ENCODE peak calls at places on chromosomes 6 and 20, in ten cellular contexts. A is trophoblast cell, K is PC-3, T is fibroblast of lung, D is keratinocyte, F is HCT116, N is Karpas-422, R is SK-N-SH, P is GM23248, B is colonic mucosa. Y is an unnamed sample.

GRCh38 chr20:51128198-51128597 is 105.3 kb upstream of the KCNG1 start:
- DNase-seq in K (peak; percentile 95), R (no peak), P (peak; percentile 95), A (no peak), D (peak; percentile 30), B (no peak), T (peak; percentile 75), N (no peak), F (no peak), Y (no peak)

GRCh38 chr6:4687989-4688947 is 87.9 kb upstream of the CDYL start:
- DNase-seq in F (peak; percentile 53), K (peak; percentile 79), R (no peak), A (peak; percentile 91), B (no peak), D (peak; percentile 23), T (peak; percentile 89), N (no peak), P (peak; percentile 97), Y (no peak)

GRCh38 chr20:58109918-58110635 is 118.4 kb downstream of the ANKRD60 start:
- DNase-seq in D (no peak), K (no peak), P (peak; percentile 37), T (no peak), N (no peak), B (no peak), R (no peak), F (no peak), A (no peak), Y (no peak)

GRCh38 chr20:20663841-20664240 is 48.6 kb downstream of the RALGAPA2 start:
- DNase-seq in A (no peak), K (no peak), F (no peak), N (no peak), P (peak; percentile 9), B (no peak), T (no peak), R (no peak), D (no peak), Y (no peak)

GRCh38 chr6:105432797-105433196 is 29.9 kb upstream of the PREP start:
- DNase-seq in R (no peak), F (peak; percentile 34), B (no peak), D (peak; percentile 70), K (peak; percentile 93), A (peak; percentile 94), N (no peak), T (peak; percentile 71), P (peak; percentile 87), Y (no peak)

GRCh38 chr6:6886160-6886885 is 221.4 kb upstream of the RREB1 start:
- DNase-seq in T (no peak), D (no peak), K (no peak), B (no peak), N (no peak), R (no peak), A (no peak), F (no peak), P (no peak), Y (no peak)

GRCh38 chr20:47785321-47785899 is at the start of gene SULF2:
- DNase-seq in P (peak; percentile 36), F (no peak), K (peak; percentile 50), D (no peak), T (no peak), N (no peak), B (peak; percentile 70), R (peak; percentile 77), A (no peak), Y (no peak)

GRCh38 chr6:167683028-167683862 is 143.5 kb upstream of the AFDN start:
- DNase-seq in N (no peak), T (peak; percentile 22), A (peak; percentile 6), D (no peak), K (peak; percentile 73), B (peak; percentile 78), R (no peak), P (no peak), F (peak; percentile 82), Y (no peak)

GRCh38 chr6:154384196-154384595 is 27.6 kb upstream of the IPCEF1 start:
- DNase-seq in P (no peak), A (no peak), D (no peak), K (no peak), T (no peak), F (no peak), N (no peak), B (no peak), R (no peak), Y (no peak)

GRCh38 chr6:148169701-148170100 is 172.9 kb upstream of the SASH1 start:
- DNase-seq in N (no peak), A (no peak), B (no peak), R (no peak), T (no peak), F (no peak), K (no peak), D (no peak), P (no peak), Y (no peak)

GRCh38 chr20:4369798-4370124 is 351.9 kb upstream of the PRND start:
- DNase-seq in T (no peak), D (no peak), P (no peak), F (no peak), A (no peak), K (no peak), N (no peak), B (no peak), R (no peak), Y (no peak)

GRCh38 chr6:139161817-139162284 is 27.0 kb downstream of the HECA start:
- DNase-seq in A (no peak), F (no peak), R (no peak), B (no peak), N (peak; percentile 64), D (no peak), K (no peak), T (no peak), P (peak; percentile 25), Y (no peak)

GRCh38 chr6:107555449-107555848 is 65.5 kb downstream of the SOBP start:
- DNase-seq in D (no peak), P (no peak), R (peak; percentile 75), B (no peak), K (no peak), A (no peak), T (no peak), N (no peak), F (no peak), Y (no peak)

GRCh38 chr20:32468313-32468640 is 110.1 kb downstream of the ASXL1 start:
- DNase-seq in B (peak; percentile 65), T (no peak), R (no peak), A (no peak), D (no peak), F (no peak), P (no peak), K (no peak), N (no peak), Y (no peak)

GRCh38 chr20:51382986-51383821 is 159.3 kb downstream of the NFATC2 start:
- DNase-seq in R (no peak), D (no peak), F (no peak), A (peak; percentile 29), T (no peak), K (peak; percentile 95), N (peak; percentile 95), P (peak; percentile 58), B (peak; percentile 62), Y (no peak)

GRCh38 chr20:24488064-24488799 is 18.8 kb downstream of the SYNDIG1 start:
- DNase-seq in N (no peak), A (no peak), T (no peak), R (no peak), P (no peak), D (no peak), F (no peak), B (no peak), K (peak; percentile 47), Y (no peak)

GRCh38 chr6:69867075-69867911 is 937 bp downstream of the COL19A1 start:
- DNase-seq in A (peak; percentile 79), K (peak; percentile 5), F (no peak), D (no peak), N (peak; percentile 85), B (peak; percentile 37), R (peak; percentile 82), T (peak; percentile 29), P (peak; percentile 66), Y (no peak)

DNA sequence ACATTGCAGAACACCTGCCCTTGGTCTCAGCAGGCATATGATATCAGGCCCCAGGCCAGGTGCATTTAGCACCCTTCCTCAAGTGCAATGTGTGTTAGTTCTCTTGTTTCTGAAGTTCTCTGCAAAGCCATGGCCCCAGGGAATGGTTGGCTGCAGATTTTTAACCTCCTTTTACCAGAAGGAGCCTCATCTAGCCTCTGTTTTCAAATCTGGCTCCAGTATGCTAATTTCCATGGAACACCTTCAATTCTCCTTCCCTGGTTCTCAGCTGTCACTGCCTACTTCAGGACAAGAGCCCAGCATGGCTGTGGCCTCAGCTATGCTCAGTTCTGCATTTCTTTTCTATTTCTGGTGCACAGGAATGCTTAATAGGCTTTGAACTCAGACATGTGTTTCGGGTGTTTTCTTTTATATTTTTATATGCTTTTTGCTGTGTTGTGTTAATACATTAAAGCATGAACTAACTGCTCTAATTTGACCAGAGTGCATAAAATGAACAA is 51.6 kb upstream of the OGFRL1 start:
- DNase-seq in D (no peak), R (no peak), B (no peak), P (no peak), F (no peak), T (no peak), N (no peak), A (no peak), K (no peak), Y (no peak)
- H3K9ac ChIP-seq in D (no peak overlapping the region), R (no peak overlapping the region), B (no peak overlapping the region), P (no peak overlapping the region), F (no peak overlapping the region), T (no peak overlapping the region), N (no peak overlapping the region), A (no peak overlapping the region), K (no peak overlapping the region), Y (no peak overlapping the region)

DNA sequence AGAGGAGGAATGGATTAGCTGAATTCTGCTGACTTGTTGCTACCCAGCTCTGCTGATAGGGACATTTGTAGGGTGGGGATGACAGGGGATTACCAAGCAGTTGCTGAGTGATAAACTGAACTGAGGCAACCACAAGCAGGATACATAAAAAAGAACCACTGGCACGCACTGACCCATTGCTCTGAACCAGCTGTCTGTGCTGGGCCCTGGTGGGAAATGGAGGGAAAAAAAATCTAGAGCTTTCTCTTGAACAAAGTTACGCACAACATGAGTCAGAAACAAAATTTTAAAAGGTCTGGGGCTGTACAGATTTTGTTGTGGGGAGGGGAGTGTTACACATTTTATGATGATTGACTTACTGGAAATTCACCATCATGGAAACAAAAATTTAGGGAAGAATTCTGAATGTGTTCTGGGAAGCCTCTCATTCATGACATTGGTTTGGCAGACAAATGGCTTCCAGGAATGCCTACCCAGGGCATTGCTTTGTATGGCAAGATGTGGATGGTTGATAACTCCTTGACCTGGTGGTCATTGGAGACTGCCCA is 37.7 kb downstream of the FOXO3 start:
- DNase-seq in B (no peak), T (peak; percentile 61), R (no peak), N (no peak), D (no peak), F (no peak), A (peak; percentile 26), K (no peak), P (peak; percentile 74), Y (no peak)
- H3K4me3 ChIP-seq in B (no peak overlapping the region), T (no peak overlapping the region), R (no peak overlapping the region), N (no peak overlapping the region), D (no peak overlapping the region), F (no peak overlapping the region), A (no peak overlapping the region), K (no peak overlapping the region), P (no peak overlapping the region), Y (peak overlapping the region; percentile 67)

GRCh38 chr6:33319939-33320314 is 2.4 kb upstream of the ZBTB22 start:
- DNase-seq in K (no peak), D (no peak), T (no peak), R (no peak), F (no peak), A (no peak), B (no peak), P (no peak), N (no peak), Y (no peak)
- H3K9ac ChIP-seq in K (peak overlapping the region; percentile 46), D (peak overlapping the region; percentile 31), T (peak overlapping the region; percentile 33), R (peak overlapping the region; percentile 87), F (no peak overlapping the region), A (no peak overlapping the region), B (no peak overlapping the region), P (peak overlapping the region; percentile 94), N (peak overlapping the region; percentile 40), Y (no peak overlapping the region)

GRCh38 chr6:163457637-163458561 is 43.4 kb downstream of the QKI start:
- DNase-seq in T (peak; percentile 94), P (peak; percentile 95), A (peak; percentile 91), F (no peak), R (no peak), D (peak; percentile 11), K (peak; percentile 30), N (no peak), B (no peak), Y (no peak)
- H3K4me3 ChIP-seq in T (no peak overlapping the region), P (peak overlapping the region; percentile 42), A (no peak overlapping the region), F (no peak overlapping the region), R (no peak overlapping the region), D (no peak overlapping the region), K (no peak overlapping the region), N (no peak overlapping the region), B (no peak overlapping the region), Y (no peak overlapping the region)

Y was measured in SK-N-MC.